ENCODE peak calls at places on chromosome 3, in ten cellular contexts. T is CD8-positive, alpha-beta memory T cell; Y is esophagus squamous epithelium; Q is CD8-positive, alpha-beta T cell; X is SK-N-SH; O is stomach; P is aorta; U is mucosa of descending colon; W is cardiac muscle cell; R is choroid plexus epithelial cell. A is an unnamed sample.
A peak's percentile ranks its signal among the peaks of the same experiment; 100 is the strongest.

GRCh38 chr3:175851541-175851940 is 992.4 kb downstream of the NAALADL2 start:
- DNase-seq in Q (no peak), W (no peak), U (no peak), R (no peak), T (no peak), Y (no peak), X (peak; percentile 11), O (no peak), P (no peak), A (no peak)

GRCh38 chr3:45773714-45774449 is 22.5 kb downstream of the SLC6A20 start:
- DNase-seq in U (no peak), W (no peak), X (no peak), Q (no peak), T (no peak), O (no peak), Y (no peak), R (no peak), P (no peak), A (no peak)

GRCh38 chr3:16067837-16068471 is 106.5 kb upstream of the GALNT15 start:
- DNase-seq in Y (no peak), R (no peak), T (no peak), X (peak; percentile 60), O (no peak), W (no peak), P (no peak), Q (no peak), U (no peak), A (no peak)

GRCh38 chr3:112519424-112520001 is 20.2 kb upstream of the BTLA start:
- DNase-seq in P (no peak), T (no peak), U (no peak), Y (no peak), Q (peak; percentile 27), R (peak; percentile 93), X (peak; percentile 40), O (no peak), W (peak; percentile 88), A (no peak)

GRCh38 chr3:144923051-144923450 is 951.4 kb downstream of the DIPK2A start:
- DNase-seq in O (no peak), P (no peak), T (no peak), U (no peak), R (peak; percentile 52), Y (no peak), X (no peak), W (peak; percentile 4), Q (no peak), A (no peak)

GRCh38 chr3:170108955-170109354 is 71.2 kb downstream of the GPR160 start:
- DNase-seq in R (no peak), X (no peak), Y (no peak), O (no peak), Q (no peak), U (no peak), W (no peak), T (no peak), P (no peak), A (no peak)

GRCh38 chr3:5891721-5892120 is 704.2 kb downstream of the EDEM1 start:
- DNase-seq in P (no peak), T (no peak), Q (no peak), U (no peak), Y (no peak), O (no peak), R (peak; percentile 5), W (no peak), X (no peak), A (no peak)

GRCh38 chr3:183430325-183430957 is 2.0 kb upstream of the MCF2L2 start:
- DNase-seq in W (no peak), T (no peak), P (no peak), O (no peak), X (no peak), U (no peak), Y (no peak), Q (no peak), R (no peak), A (no peak)

GRCh38 chr3:50154840-50155490 is at the start of gene SEMA3F:
- DNase-seq in U (peak; percentile 81), X (peak; percentile 96), O (peak; percentile 83), P (peak; percentile 67), R (peak; percentile 62), Y (no peak), W (peak; percentile 78), T (peak; percentile 61), Q (peak; percentile 61), A (peak; percentile 82)

GRCh38 chr3:62669161-62669560 is 206.1 kb downstream of the CADPS start:
- DNase-seq in T (no peak), Q (no peak), X (no peak), P (no peak), W (no peak), R (no peak), O (no peak), Y (no peak), U (no peak), A (no peak)

GRCh38 chr3:52190294-52190841 is 7.6 kb upstream of the ALAS1 start:
- DNase-seq in P (peak; percentile 76), Y (no peak), U (no peak), X (no peak), R (peak; percentile 31), O (peak; percentile 83), Q (no peak), T (no peak), W (peak; percentile 78), A (peak; percentile 85)

GRCh38 chr3:5791558-5791957 is 604.1 kb downstream of the EDEM1 start:
- DNase-seq in P (no peak), Q (no peak), U (no peak), R (peak; percentile 2), T (no peak), X (no peak), W (no peak), Y (no peak), O (no peak), A (no peak)

GRCh38 chr3:149658444-149659172 is 783 bp upstream of the WWTR1 start:
- DNase-seq in O (peak; percentile 70), R (peak; percentile 89), P (peak; percentile 83), X (peak; percentile 40), Y (no peak), U (peak; percentile 62), T (peak; percentile 11), Q (no peak), W (peak; percentile 88), A (peak; percentile 77)

GRCh38 chr3:48661501-48662139 is 1.1 kb downstream of the CELSR3 start:
- DNase-seq in W (peak; percentile 67), Y (no peak), X (no peak), T (peak; percentile 71), Q (peak; percentile 66), P (peak; percentile 78), U (peak; percentile 73), O (peak; percentile 74), R (peak; percentile 67), A (peak; percentile 61)

GRCh38 chr3:86208782-86209181 is 782.2 kb downstream of the VGLL3 start:
- DNase-seq in X (no peak), Y (no peak), U (no peak), W (no peak), P (no peak), O (no peak), Q (no peak), R (no peak), T (no peak), A (no peak)

GRCh38 chr3:158106773-158107461 is 697 bp upstream of the SHOX2 start:
- DNase-seq in T (no peak), R (no peak), O (no peak), W (no peak), Q (no peak), P (no peak), Y (no peak), X (peak; percentile 63), U (no peak), A (no peak)
- H3K4me3 ChIP-seq in T (no peak overlapping the region), R (no peak overlapping the region), O (peak overlapping the region; percentile 49), W (peak overlapping the region; percentile 13), Q (peak overlapping the region; percentile 43), P (no peak overlapping the region), Y (peak overlapping the region; percentile 70), X (peak overlapping the region; percentile 90), U (no peak overlapping the region), A (peak overlapping the region; percentile 75)

GRCh38 chr3:137766069-137766960 is 2.2 kb downstream of the SOX14 start:
- DNase-seq in U (no peak), R (no peak), T (no peak), Q (no peak), Y (no peak), W (no peak), X (peak; percentile 27), O (no peak), P (no peak), A (no peak)

GRCh38 chr3:137769321-137770065 is 5.4 kb downstream of the SOX14 start:
- DNase-seq in T (no peak), X (peak; percentile 15), U (no peak), Q (no peak), Y (no peak), W (no peak), O (no peak), R (no peak), P (no peak), A (no peak)

GRCh38 chr3:137768361-137769320 is 4.5 kb downstream of the SOX14 start:
- DNase-seq in Q (no peak), X (peak; percentile 43), T (no peak), P (no peak), Y (no peak), W (no peak), R (no peak), U (peak; percentile 30), O (no peak), A (no peak)

GRCh38 chr3:137767146-137768020 is 3.3 kb downstream of the SOX14 start:
- DNase-seq in O (no peak), R (no peak), Y (no peak), U (no peak), W (no peak), Q (no peak), X (peak; percentile 40), P (no peak), T (no peak), A (no peak)

GRCh38 chr3:137768021-137768360 is 3.9 kb downstream of the SOX14 start:
- DNase-seq in O (no peak), X (peak; percentile 29), T (no peak), W (no peak), U (no peak), Q (no peak), Y (no peak), R (no peak), P (no peak), A (no peak)
- H3K4me3 ChIP-seq in O (peak overlapping the region; percentile 48), X (no peak overlapping the region), T (no peak overlapping the region), W (no peak overlapping the region), U (no peak overlapping the region), Q (no peak overlapping the region), Y (peak overlapping the region; percentile 61), R (peak overlapping the region; percentile 28), P (no peak overlapping the region), A (peak overlapping the region; percentile 31)

DNA sequence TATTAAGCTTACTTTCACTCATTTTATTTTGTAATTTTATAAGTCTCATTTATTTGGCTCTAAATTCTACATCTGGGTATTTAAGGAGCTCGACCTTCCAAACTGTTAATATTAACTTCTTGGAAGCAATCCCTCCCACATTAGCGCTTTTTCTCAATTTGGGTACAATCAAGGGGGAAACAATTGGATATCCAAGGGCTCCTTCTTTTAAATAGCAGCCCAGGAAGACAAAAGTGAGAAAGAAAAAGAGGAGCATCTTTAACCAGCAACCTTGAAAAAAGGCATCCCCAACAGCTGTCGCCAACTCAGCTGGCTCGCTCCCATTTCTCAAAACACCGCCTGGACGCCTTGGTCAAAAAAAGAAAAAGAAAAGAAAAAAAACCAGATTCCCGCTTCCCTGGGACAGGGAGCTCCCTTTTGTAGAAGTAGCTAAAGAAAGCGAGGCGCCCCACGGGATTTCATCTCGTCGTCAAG is 864 bp downstream of the C3orf70 start:
- DNase-seq in T (no peak), Q (no peak), O (no peak), X (no peak), P (no peak), W (peak; percentile 38), R (no peak), Y (no peak), U (no peak), A (peak; percentile 87)
- H3K4me3 ChIP-seq in T (no peak overlapping the region), Q (peak overlapping the region; percentile 29), O (peak overlapping the region; percentile 74), X (peak overlapping the region; percentile 49), P (peak overlapping the region; percentile 39), W (peak overlapping the region; percentile 26), R (peak overlapping the region; percentile 54), Y (peak overlapping the region; percentile 75), U (peak overlapping the region; percentile 45), A (peak overlapping the region; percentile 51)

GRCh38 chr3:72440491-72440890 is 407.8 kb downstream of the SHQ1 start:
- DNase-seq in X (no peak), Q (no peak), T (no peak), W (no peak), Y (no peak), P (no peak), O (no peak), R (no peak), U (no peak), A (no peak)
- H3K4me3 ChIP-seq in X (no peak overlapping the region), Q (no peak overlapping the region), T (no peak overlapping the region), W (no peak overlapping the region), Y (no peak overlapping the region), P (no peak overlapping the region), O (no peak overlapping the region), R (no peak overlapping the region), U (no peak overlapping the region), A (no peak overlapping the region)

A was measured in right cardiac atrium.